ENCODE peak calls at places on chromosomes 3 and 15, in eight cellular contexts. Y is HT1080, B is colonic mucosa, C is NT2/D1, V is HCT116, F is GM23248, S is iris pigment epithelial cell, X is left ventricle myocardium inferior. G is an unnamed sample.

GRCh38 chr3:138199847-138200246 is 12.7 kb downstream of the ARMC8 start:
- DNase-seq in Y (no peak), B (no peak), C (no peak), V (no peak), F (no peak), S (no peak), X (no peak), G (no peak)

GRCh38 chr3:50474717-50475116 is 28.7 kb downstream of the CACNA2D2 start:
- DNase-seq in Y (peak), B (no peak), C (no peak), V (no peak), F (peak), S (peak), X (no peak), G (no peak)

GRCh38 chr15:48486228-48486627 is 155.0 kb downstream of the DUT start:
- DNase-seq in Y (no peak), B (no peak), C (no peak), V (no peak), F (no peak), S (no peak), X (no peak), G (no peak)

GRCh38 chr3:127680790-127681189 is 8.0 kb downstream of the ABTB1 start:
- DNase-seq in Y (no peak), B (no peak), C (no peak), V (no peak), F (no peak), S (no peak), X (peak), G (no peak)

GRCh38 chr3:169173636-169174035 is 489.9 kb downstream of the MECOM start:
- DNase-seq in Y (no peak), B (no peak), C (no peak), V (no peak), F (no peak), S (no peak), X (no peak), G (no peak)

GRCh38 chr3:148546959-148547358 is 150.7 kb upstream of the AGTR1 start:
- DNase-seq in Y (no peak), B (no peak), C (no peak), V (no peak), F (no peak), S (no peak), X (no peak), G (no peak)

GRCh38 chr3:11238880-11239279 is 33.3 kb upstream of the ATG7 start:
- DNase-seq in Y (peak), B (no peak), C (no peak), V (peak), F (peak), S (peak), X (no peak), G (no peak)

GRCh38 chr3:184696643-184697042 is 15.2 kb downstream of the MAGEF1 start:
- DNase-seq in Y (no peak), B (no peak), C (no peak), V (no peak), F (no peak), S (peak), X (no peak), G (no peak)

GRCh38 chr3:175356899-175357324 is 497.8 kb downstream of the NAALADL2 start:
- DNase-seq in Y (no peak), B (no peak), C (no peak), V (no peak), F (no peak), S (peak), X (no peak), G (no peak)

GRCh38 chr3:64685800-64686445 is 1.9 kb downstream of the ADAMTS9 start:
- DNase-seq in Y (peak), B (peak), C (peak), V (peak), F (peak), S (peak), X (peak), G (peak)

GRCh38 chr3:178079966-178080365 is 456.3 kb upstream of the KCNMB2 start:
- DNase-seq in Y (no peak), B (no peak), C (no peak), V (no peak), F (no peak), S (no peak), X (no peak), G (no peak)

GRCh38 chr3:105387122-105387751 is 20.5 kb downstream of the ALCAM start:
- DNase-seq in Y (no peak), B (no peak), C (no peak), V (no peak), F (peak), S (peak), X (no peak), G (no peak)

GRCh38 chr15:80153900-80154299 is 1.1 kb downstream of the FAH start:
- DNase-seq in Y (no peak), B (no peak), C (no peak), V (no peak), F (no peak), S (no peak), X (no peak), G (no peak)

GRCh38 chr15:86541540-86541939 is 461.9 kb downstream of the AGBL1 start:
- DNase-seq in Y (no peak), B (no peak), C (no peak), V (no peak), F (no peak), S (no peak), X (no peak), G (no peak)

GRCh38 chr3:131835906-131836305 is 198.9 kb downstream of the CPNE4 start:
- DNase-seq in Y (no peak), B (no peak), C (no peak), V (no peak), F (no peak), S (no peak), X (no peak), G (no peak)

GRCh38 chr3:38542401-38543298 is 46.5 kb downstream of the EXOG start:
- DNase-seq in Y (peak), B (no peak), C (no peak), V (no peak), F (no peak), S (no peak), X (no peak), G (no peak)

GRCh38 chr3:77081240-77081661 is 41.4 kb downstream of the ROBO2 start:
- DNase-seq in Y (peak), B (no peak), C (no peak), V (no peak), F (peak), S (peak), X (peak), G (no peak)

GRCh38 chr3:9308298-9308990 is 54.4 kb upstream of the THUMPD3 start:
- DNase-seq in Y (no peak), B (no peak), C (no peak), V (no peak), F (no peak), S (no peak), X (no peak), G (no peak)

G was measured in mucosa of descending colon.